ENCODE peak calls at places on chromosome 14, in five cellular contexts. D is T-helper 2 cell, S is psoas muscle, W is cardiac fibroblast, T is AML-193. N is an unnamed sample.

GRCh38 chr14:33767721-33768457 is 183.0 kb downstream of the EGLN3 start:
- DNase-seq in D (no peak), S (no peak), W (peak; percentile 83), T (no peak), N (no peak)

GRCh38 chr14:64732536-64733120 is 28.4 kb downstream of the PLEKHG3 start:
- DNase-seq in D (no peak), T (no peak), W (no peak), S (peak; percentile 43), N (no peak)

GRCh38 chr14:54175298-54175942 is 218.8 kb upstream of the BMP4 start:
- DNase-seq in D (no peak), W (peak; percentile 82), S (no peak), T (peak; percentile 40), N (no peak)

GRCh38 chr14:53306267-53306721 is 153.2 kb upstream of the DDHD1 start:
- DNase-seq in W (peak; percentile 77), D (no peak), S (peak; percentile 62), T (peak; percentile 49), N (no peak)

GRCh38 chr14:90381999-90382451 is 14.8 kb upstream of the CALM1 start:
- DNase-seq in T (no peak), D (no peak), W (peak; percentile 26), S (peak; percentile 54), N (no peak)

GRCh38 chr14:65704412-65704811 is 291.9 kb downstream of the FUT8 start:
- DNase-seq in T (no peak), D (no peak), S (no peak), W (peak; percentile 56), N (no peak)

GRCh38 chr14:96039633-96040311 is 610 bp downstream of the C14orf132 start:
- DNase-seq in W (peak; percentile 42), T (no peak), S (no peak), D (no peak), N (no peak)

GRCh38 chr14:74765721-74766120 is 2.6 kb downstream of the YLPM1 start:
- DNase-seq in S (no peak), T (no peak), D (no peak), W (no peak), N (no peak)

GRCh38 chr14:94066089-94066676 is 14.8 kb downstream of the DDX24 start:
- DNase-seq in S (no peak), W (no peak), D (no peak), T (no peak), N (no peak)

GRCh38 chr14:99757331-99758070 is 35.7 kb upstream of the EML1 start:
- DNase-seq in D (no peak), S (no peak), T (no peak), W (peak; percentile 73), N (no peak)

GRCh38 chr14:22070119-22070982 is 396.7 kb upstream of the OR4E1 start:
- DNase-seq in T (peak; percentile 63), W (peak; percentile 13), S (peak; percentile 49), D (peak; percentile 7), N (no peak)

GRCh38 chr14:50085570-50086315 is 30.6 kb downstream of the VCPKMT start:
- DNase-seq in D (no peak), T (no peak), W (peak; percentile 21), S (no peak), N (no peak)

GRCh38 chr14:101209594-101209993 is 306.1 kb upstream of the RTL1 start:
- DNase-seq in S (no peak), W (no peak), D (no peak), T (no peak), N (no peak)

GRCh38 chr14:101791919-101792572 is 30.5 kb downstream of the PPP2R5C start:
- DNase-seq in S (no peak), W (peak; percentile 66), T (no peak), D (no peak), N (no peak)